ENCODE peak calls at places on chromosomes 6 and 20, in ten cellular contexts. D is ascending aorta; E is CD8-positive, alpha-beta T cell; Z is BE2C; Q is BJ; U is GM23338; N is heart right ventricle; A is CD4-positive, alpha-beta T cell; P is heart left ventricle; Y is ovary. J is an unnamed sample. For H3K27me3, the result is how much of the 10 kb centered on the place peaks cover.

GRCh38 chr6:131910956-131911355 is 40.2 kb downstream of the CCN2 start:
- DNase-seq in E (no peak), Q (no peak), D (no peak), N (no peak), P (no peak), Z (no peak), Y (no peak), U (no peak), A (no peak), J (no peak)

GRCh38 chr6:132950556-132950955 is 136.2 kb downstream of the RPS12 start:
- DNase-seq in D (no peak), N (no peak), A (no peak), E (no peak), Y (no peak), U (no peak), Q (no peak), P (no peak), Z (no peak), J (no peak)

GRCh38 chr20:36507746-36508145 is 33.6 kb upstream of the MYL9 start:
- DNase-seq in D (no peak), E (no peak), P (no peak), N (no peak), Z (no peak), Y (no peak), A (no peak), Q (no peak), U (no peak), J (peak)

GRCh38 chr20:45253260-45253659 is 1.1 kb downstream of the SLPI start:
- DNase-seq in U (no peak), Z (no peak), Y (no peak), E (no peak), P (no peak), N (no peak), D (no peak), Q (no peak), A (no peak), J (peak)

GRCh38 chr6:167892835-167893234 is 66.1 kb downstream of the AFDN start:
- DNase-seq in A (no peak), Y (no peak), P (no peak), Z (no peak), U (peak), Q (no peak), E (no peak), N (no peak), D (no peak), J (peak)

GRCh38 chr20:4973330-4974097 is 27.8 kb downstream of the SLC23A2 start:
- DNase-seq in Z (no peak), P (peak), E (no peak), U (no peak), Y (peak), N (peak), A (no peak), D (no peak), Q (peak), J (peak)

GRCh38 chr6:1317302-1317815 is 5.5 kb downstream of the FOXQ1 start:
- DNase-seq in Z (no peak), U (no peak), N (no peak), Y (no peak), D (no peak), P (no peak), Q (no peak), E (no peak), A (no peak), J (no peak)

GRCh38 chr6:90160013-90160412 is 136.6 kb downstream of the BACH2 start:
- DNase-seq in Z (no peak), A (no peak), Y (no peak), N (no peak), U (no peak), E (no peak), D (no peak), P (no peak), Q (no peak), J (no peak)

GRCh38 chr20:4484431-4485057 is 237.2 kb upstream of the PRND start:
- DNase-seq in E (no peak), P (no peak), D (no peak), U (no peak), Y (no peak), Q (no peak), Z (peak), A (no peak), N (no peak), J (no peak)

GRCh38 chr20:32481311-32482103 is 103.6 kb downstream of the NOL4L start:
- DNase-seq in N (no peak), A (no peak), Z (no peak), U (no peak), D (no peak), P (no peak), E (no peak), Y (peak), Q (no peak), J (no peak)

GRCh38 chr6:37053683-37054082 is 48.2 kb downstream of the FGD2 start:
- DNase-seq in Y (no peak), A (no peak), N (no peak), E (no peak), Q (no peak), P (no peak), U (no peak), Z (no peak), D (no peak), J (no peak)

GRCh38 chr6:96794980-96795379 is 42.3 kb downstream of the GPR63 start:
- DNase-seq in D (no peak), N (no peak), U (peak), E (no peak), Z (no peak), A (no peak), P (no peak), Q (no peak), Y (no peak), J (no peak)

GRCh38 chr6:159126590-159126989 is 42.6 kb upstream of the FNDC1 start:
- DNase-seq in U (no peak), Z (no peak), D (no peak), N (peak), E (no peak), Q (no peak), Y (no peak), A (no peak), P (peak), J (no peak)

GRCh38 chr6:44255848-44256247 is 1.5 kb downstream of the SLC35B2 start:
- DNase-seq in A (no peak), U (no peak), E (no peak), Q (no peak), N (no peak), P (no peak), Z (no peak), D (no peak), Y (no peak), J (no peak)

GRCh38 chr6:169867751-169868191 is 116.3 kb downstream of the ERMARD start:
- DNase-seq in A (no peak), U (no peak), Z (no peak), E (no peak), D (no peak), P (no peak), N (no peak), Y (no peak), Q (no peak), J (no peak)

GRCh38 chr6:190596-191395 is 101.5 kb upstream of the DUSP22 start:
- DNase-seq in Z (no peak), E (no peak), N (no peak), Q (no peak), A (no peak), U (peak), D (no peak), Y (no peak), P (no peak), J (peak)

GRCh38 chr6:56450882-56451739 is 191.6 kb downstream of the DST start:
- DNase-seq in P (peak), U (no peak), Q (no peak), D (no peak), A (no peak), Y (peak), N (peak), E (no peak), Z (no peak), J (no peak)

GRCh38 chr20:16694176-16694575 is 35.6 kb upstream of the SNRPB2 start:
- DNase-seq in P (no peak), U (no peak), Z (no peak), Q (no peak), Y (no peak), E (no peak), N (no peak), D (no peak), A (no peak), J (no peak)

GRCh38 chr20:38604873-38605303 is 3.3 kb downstream of the ARHGAP40 start:
- DNase-seq in U (no peak), Q (no peak), Y (no peak), D (no peak), A (no peak), P (no peak), E (no peak), Z (no peak), N (no peak), J (peak)

GRCh38 chr6:166928644-166929515 is 27.5 kb downstream of the RNASET2 start:
- DNase-seq in N (no peak), E (no peak), D (no peak), Y (no peak), U (no peak), Q (no peak), P (no peak), Z (no peak), A (no peak), J (no peak)

GRCh38 chr6:135506270-135506997 is 8.9 kb upstream of the AHI1 start:
- DNase-seq in Y (no peak), Z (no peak), U (peak), N (no peak), D (no peak), E (no peak), Q (no peak), P (no peak), A (no peak), J (peak)

GRCh38 chr20:17377222-17377621 is 150.4 kb downstream of the PCSK2 start:
- DNase-seq in Q (no peak), E (no peak), A (no peak), Z (no peak), U (no peak), D (no peak), N (no peak), Y (no peak), P (no peak), J (no peak)

GRCh38 chr6:18509871-18510643 is 122.9 kb downstream of the RNF144B start:
- DNase-seq in N (no peak), Q (no peak), A (no peak), U (no peak), D (no peak), Z (no peak), E (no peak), Y (no peak), P (no peak), J (no peak)

GRCh38 chr6:12718025-12718424 is 1.5 kb downstream of the PHACTR1 start:
- DNase-seq in N (no peak), Y (no peak), U (no peak), A (no peak), D (no peak), Z (no peak), Q (peak), E (no peak), P (no peak), J (peak)

GRCh38 chr6:7723041-7723447 is 2.9 kb upstream of the BMP6 start:
- DNase-seq in A (peak), Y (peak), Q (peak), U (peak), E (peak), N (peak), P (peak), D (peak), Z (peak), J (peak)

GRCh38 chr20:19495905-19496703 is 262.0 kb upstream of the RIN2 start:
- DNase-seq in E (no peak), Z (no peak), P (no peak), U (no peak), N (no peak), Q (no peak), D (no peak), A (no peak), Y (no peak), J (no peak)

GRCh38 chr6:97705568-97705967 is 422.6 kb upstream of the MMS22L start:
- DNase-seq in Z (no peak), Y (no peak), D (no peak), E (no peak), A (no peak), P (no peak), U (peak), Q (no peak), N (no peak), J (peak)

GRCh38 chr6:144559865-144560603 is 274.9 kb downstream of the UTRN start:
- DNase-seq in N (no peak), E (no peak), U (no peak), D (no peak), P (no peak), Q (no peak), A (peak), Z (no peak), Y (no peak), J (no peak)

GRCh38 chr20:8223096-8223870 is 91.2 kb downstream of the PLCB1 start:
- DNase-seq in U (no peak), E (no peak), N (no peak), D (no peak), Z (no peak), P (no peak), Y (no peak), Q (peak), A (no peak), J (peak)

GRCh38 chr6:166370489-166370888 is 12.3 kb downstream of the MPC1 start:
- DNase-seq in D (no peak), E (no peak), N (no peak), Z (no peak), Q (no peak), Y (no peak), P (no peak), U (no peak), A (no peak), J (no peak)

GRCh38 chr6:56359201-56359899 is 112.0 kb upstream of the COL21A1 start:
- DNase-seq in Y (peak), Q (no peak), D (no peak), Z (peak), N (peak), P (peak), E (peak), U (peak), A (peak), J (peak)

GRCh38 chr20:60363698-60364097 is 405.5 kb downstream of the CDH26 start:
- DNase-seq in Y (no peak), A (no peak), D (no peak), Q (no peak), E (no peak), P (no peak), U (no peak), Z (no peak), N (no peak), J (no peak)
- H3K27me3 ChIP-seq in Y (under half), A (under half), D (under half), Q (under half), E (under half), P (under half), U (under half), Z (under half), N (under half), J (under half)

GRCh38 chr20:46765506-46765905 is 56.1 kb downstream of the SLC2A10 start:
- DNase-seq in A (no peak), N (no peak), D (no peak), Y (no peak), U (no peak), Z (no peak), Q (no peak), E (no peak), P (no peak), J (no peak)

GRCh38 chr20:46758929-46759669 is 49.6 kb downstream of the SLC2A10 start:
- DNase-seq in E (no peak), Z (no peak), Q (no peak), D (no peak), A (no peak), N (no peak), Y (no peak), P (no peak), U (no peak), J (no peak)

GRCh38 chr20:46764068-46764467 is 54.6 kb downstream of the SLC2A10 start:
- DNase-seq in E (no peak), Z (no peak), A (no peak), N (no peak), Q (no peak), P (no peak), Y (no peak), U (no peak), D (no peak), J (no peak)

GRCh38 chr20:46757754-46758678 is 48.6 kb downstream of the SLC2A10 start:
- DNase-seq in Q (no peak), P (peak), E (no peak), Y (peak), Z (peak), A (peak), D (no peak), U (peak), N (peak), J (peak)

DNA sequence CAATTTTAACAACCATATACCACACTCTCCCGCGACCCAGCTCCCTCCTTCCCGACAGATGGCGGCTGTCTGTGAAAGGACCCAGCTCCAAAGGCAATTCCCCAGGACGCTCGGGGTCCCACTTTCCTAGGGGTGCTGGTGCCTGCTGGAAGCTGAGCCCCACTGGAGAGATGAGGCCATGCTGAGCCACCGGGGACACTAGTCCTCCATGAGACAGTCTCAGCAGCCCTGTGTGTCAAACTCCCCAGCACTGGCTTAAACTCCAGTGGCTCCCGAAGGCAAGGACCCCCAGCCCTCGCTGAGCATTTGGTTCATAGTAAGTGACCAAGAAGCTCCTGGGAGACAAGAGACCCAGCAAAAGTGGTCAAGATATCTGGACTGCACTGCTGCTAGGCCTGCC is 52.1 kb downstream of the SLC2A10 start:
- DNase-seq in Z (no peak), P (no peak), A (no peak), N (no peak), E (no peak), D (no peak), Q (no peak), U (no peak), Y (no peak), J (no peak)
- TF ChIP-seq CTCF in Z (no peak), P (no peak), A (no peak), N (no peak), E (no peak), D (no peak), Q (no peak), U (no peak), Y (no peak), J (no peak)

GRCh38 chr6:33442283-33442682 is 12.1 kb upstream of the ZBTB9 start:
- DNase-seq in Y (no peak), A (no peak), Z (no peak), U (no peak), D (no peak), Q (no peak), N (no peak), E (no peak), P (no peak), J (no peak)

GRCh38 chr6:33441457-33441856 is 12.9 kb upstream of the ZBTB9 start:
- DNase-seq in P (no peak), Z (no peak), N (no peak), Q (no peak), E (no peak), A (no peak), U (no peak), D (no peak), Y (no peak), J (no peak)

GRCh38 chr6:33440649-33441309 is 13.6 kb upstream of the ZBTB9 start:
- DNase-seq in Y (no peak), E (no peak), P (no peak), U (no peak), D (no peak), A (no peak), Q (no peak), N (no peak), Z (peak), J (no peak)

GRCh38 chr6:33438978-33439594 is 15.3 kb upstream of the ZBTB9 start:
- DNase-seq in Q (no peak), U (no peak), E (no peak), D (no peak), P (no peak), N (no peak), Y (no peak), A (no peak), Z (no peak), J (no peak)

GRCh38 chr6:33439956-33440648 is 14.3 kb upstream of the ZBTB9 start:
- DNase-seq in Z (no peak), N (no peak), A (no peak), D (no peak), U (no peak), E (no peak), P (no peak), Q (no peak), Y (no peak), J (no peak)
- H3K27me3 ChIP-seq in Z (under half), N (under half), A (under half), D (under half), U (under half), E (under half), P (under half), Q (under half), Y (under half), J (under half)

DNA sequence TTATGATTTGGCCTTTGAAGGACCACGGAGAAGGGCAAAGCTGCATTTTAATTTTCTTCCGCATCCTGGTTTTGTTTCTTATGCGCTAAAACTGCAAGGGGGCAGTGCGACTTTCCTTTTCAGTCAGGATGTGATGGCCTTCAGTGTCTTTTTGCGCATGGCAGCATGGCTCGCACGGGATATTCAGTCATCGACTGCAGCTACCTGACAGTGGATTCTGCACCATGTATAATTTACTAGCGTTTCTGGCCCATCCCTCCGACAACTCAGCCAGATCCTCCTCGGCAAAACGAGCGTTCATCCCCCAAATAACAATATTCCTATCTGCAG is 2.2 kb downstream of the LAMP5 start:
- DNase-seq in E (no peak), Y (no peak), U (peak), N (no peak), A (no peak), P (no peak), Z (no peak), D (no peak), Q (no peak), J (no peak)
- TF ChIP-seq CTCF in E (no peak), Y (no peak), U (no peak), N (no peak), A (no peak), P (no peak), Z (peak), D (no peak), Q (no peak), J (no peak)

GRCh38 chr20:35327074-35327976 is 35.1 kb upstream of the FAM83C start:
- DNase-seq in D (no peak), N (no peak), Z (no peak), U (no peak), Y (no peak), Q (no peak), P (no peak), E (no peak), A (no peak), J (no peak)

GRCh38 chr20:35325385-35325784 is 33.2 kb upstream of the FAM83C start:
- DNase-seq in P (no peak), Z (no peak), Q (no peak), D (no peak), U (no peak), Y (no peak), A (no peak), E (no peak), N (no peak), J (no peak)

GRCh38 chr20:35326021-35326731 is 34.0 kb upstream of the FAM83C start:
- DNase-seq in N (no peak), A (no peak), D (no peak), E (no peak), Z (no peak), U (no peak), Q (no peak), P (no peak), Y (no peak), J (no peak)

GRCh38 chr20:35328095-35328685 is 36.0 kb upstream of the FAM83C start:
- DNase-seq in Y (no peak), U (no peak), E (no peak), N (no peak), Z (no peak), D (no peak), P (no peak), Q (no peak), A (no peak), J (no peak)

DNA sequence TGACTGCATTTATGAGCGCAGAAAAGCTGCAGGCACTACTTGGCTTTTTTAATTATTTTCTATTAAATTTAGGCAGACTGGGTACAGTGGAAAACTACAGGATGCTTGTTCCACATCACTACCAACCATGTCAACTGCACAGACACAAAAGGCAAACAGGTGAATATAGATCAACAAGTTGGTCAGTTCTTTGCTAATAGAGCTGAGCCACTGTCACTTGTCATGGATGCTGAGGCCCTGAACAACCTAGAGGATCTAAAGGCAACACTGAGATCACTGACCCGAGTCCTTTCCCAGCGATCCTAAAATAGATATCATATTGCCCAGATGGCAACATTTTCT is 34.5 kb upstream of the FAM83C start:
- DNase-seq in Z (no peak), Y (no peak), A (no peak), P (no peak), N (no peak), E (no peak), U (no peak), D (no peak), Q (no peak), J (no peak)
- H3K27me3 ChIP-seq in Z (under half), Y (under half), A (under half), P (under half), N (under half), E (under half), U (under half), D (under half), Q (under half), J (under half)

GRCh38 chr20:11912013-11912663 is 5.6 kb upstream of the BTBD3 start:
- DNase-seq in P (no peak), U (peak), Y (no peak), Z (peak), D (no peak), A (no peak), Q (no peak), E (no peak), N (no peak), J (peak)
- TF ChIP-seq CTCF in P (peak), U (peak), Y (no peak), Z (peak), D (no peak), A (peak), Q (peak), E (no peak), N (peak), J (peak)